ENCODE peak calls at places on chromosomes 7 and 10, in seven cellular contexts. F is neural progenitor cell, Z is MM.1S, E is adrenal gland, G is astrocyte, V is testis, M is lower lobe of right lung. K is an unnamed sample.

GRCh38 chr7:107687656-107688055 is 27.0 kb downstream of the SLC26A4 start:
- DNase-seq in G (peak; percentile 60), E (no peak), M (no peak), Z (no peak), V (no peak), F (no peak), K (no peak)

GRCh38 chr10:133439517-133440461 is 14.0 kb upstream of the SCART1 start:
- DNase-seq in G (no peak), Z (no peak), E (no peak), F (no peak), M (no peak), V (no peak), K (no peak)

GRCh38 chr10:15485684-15486316 is 114.7 kb upstream of the FAM171A1 start:
- DNase-seq in F (no peak), G (peak; percentile 23), E (peak; percentile 55), V (no peak), M (no peak), Z (no peak), K (no peak)

GRCh38 chr10:84335516-84335915 is 7.1 kb downstream of the CCSER2 start:
- DNase-seq in E (peak; percentile 25), F (no peak), G (no peak), Z (no peak), M (no peak), V (no peak), K (no peak)

GRCh38 chr7:74174606-74175082 is 488 bp downstream of the EIF4H start:
- DNase-seq in Z (peak; percentile 31), M (no peak), G (peak; percentile 61), V (peak; percentile 49), F (peak; percentile 75), E (peak; percentile 60), K (peak; percentile 55)

GRCh38 chr7:36137258-36137657 is 15.8 kb upstream of the EEPD1 start:
- DNase-seq in G (no peak), Z (no peak), V (no peak), F (no peak), M (no peak), E (no peak), K (no peak)

GRCh38 chr7:51665045-51665785 is 348.6 kb upstream of the COBL start:
- DNase-seq in G (no peak), M (no peak), V (no peak), Z (no peak), F (no peak), E (no peak), K (no peak)

GRCh38 chr10:80526742-80527141 is 11.0 kb upstream of the SH2D4B start:
- DNase-seq in G (no peak), M (no peak), V (no peak), E (no peak), F (no peak), Z (no peak), K (no peak)

GRCh38 chr7:2359610-2360009 is 5.0 kb downstream of the EIF3B start:
- DNase-seq in F (no peak), V (no peak), E (no peak), Z (no peak), G (no peak), M (no peak), K (no peak)

GRCh38 chr10:93413252-93413689 is 68.9 kb downstream of the MYOF start:
- DNase-seq in M (no peak), F (no peak), E (no peak), V (no peak), Z (no peak), G (no peak), K (no peak)

GRCh38 chr10:11742009-11742778 is at the start of gene ECHDC3:
- DNase-seq in F (peak; percentile 62), V (peak; percentile 72), E (peak; percentile 61), G (peak; percentile 26), Z (peak; percentile 24), M (peak; percentile 90), K (no peak)

GRCh38 chr10:60646966-60647796 is 131.1 kb upstream of the CDK1 start:
- DNase-seq in V (peak; percentile 57), G (peak; percentile 33), E (peak; percentile 33), M (no peak), F (peak; percentile 57), Z (peak; percentile 66), K (peak; percentile 74)

GRCh38 chr10:6020806-6021205 is 41.4 kb downstream of the IL2RA start:
- DNase-seq in Z (no peak), F (no peak), M (no peak), G (no peak), V (no peak), E (peak; percentile 43), K (no peak)

GRCh38 chr7:41481353-41481752 is 221.5 kb downstream of the INHBA start:
- DNase-seq in V (no peak), G (no peak), E (no peak), Z (no peak), F (no peak), M (no peak), K (no peak)

GRCh38 chr10:23412223-23412622 is 26.7 kb upstream of the OTUD1 start:
- DNase-seq in Z (no peak), V (no peak), M (no peak), E (peak; percentile 25), G (peak; percentile 9), F (no peak), K (no peak)

GRCh38 chr7:71303566-71303965 is 171.6 kb downstream of the GALNT17 start:
- DNase-seq in V (no peak), F (no peak), Z (no peak), E (peak; percentile 72), G (peak; percentile 92), M (no peak), K (no peak)

GRCh38 chr10:74825033-74825370 is 1.4 kb upstream of the KAT6B start:
- DNase-seq in Z (peak; percentile 35), M (peak; percentile 61), G (no peak), F (peak; percentile 67), E (peak; percentile 36), V (peak; percentile 49), K (peak; percentile 41)

GRCh38 chr7:18535811-18536413 is 40.4 kb downstream of the HDAC9 start:
- DNase-seq in E (no peak), F (no peak), G (no peak), M (no peak), V (no peak), Z (no peak), K (no peak)

GRCh38 chr7:38398725-38399321 is 125.4 kb upstream of the TARP start:
- DNase-seq in F (peak; percentile 74), E (peak; percentile 22), G (peak; percentile 20), V (peak; percentile 71), Z (peak; percentile 62), M (peak; percentile 73), K (peak; percentile 18)

GRCh38 chr7:5653661-5654060 is 127.8 kb downstream of the RNF216 start:
- DNase-seq in Z (no peak), V (no peak), F (no peak), E (no peak), G (no peak), M (no peak), K (no peak)
- H3K27ac ChIP-seq in Z (no peak overlapping the region), V (no peak overlapping the region), F (no peak overlapping the region), E (no peak overlapping the region), G (no peak overlapping the region), M (no peak overlapping the region), K (no peak overlapping the region)

GRCh38 chr10:21954690-21955089 is 48.8 kb downstream of the DNAJC1 start:
- DNase-seq in V (no peak), M (no peak), G (no peak), F (no peak), E (no peak), Z (no peak), K (no peak)

GRCh38 chr10:21953585-21954057 is 49.9 kb downstream of the DNAJC1 start:
- DNase-seq in E (no peak), F (peak; percentile 59), M (no peak), V (no peak), G (peak; percentile 47), Z (peak; percentile 55), K (peak; percentile 49)

GRCh38 chr10:21950566-21950965 is 53.0 kb downstream of the DNAJC1 start:
- DNase-seq in M (no peak), Z (no peak), G (peak; percentile 44), V (no peak), E (no peak), F (no peak), K (no peak)

GRCh38 chr10:21959998-21960397 is 43.5 kb downstream of the DNAJC1 start:
- DNase-seq in E (no peak), M (no peak), F (no peak), Z (no peak), V (no peak), G (no peak), K (no peak)

DNA sequence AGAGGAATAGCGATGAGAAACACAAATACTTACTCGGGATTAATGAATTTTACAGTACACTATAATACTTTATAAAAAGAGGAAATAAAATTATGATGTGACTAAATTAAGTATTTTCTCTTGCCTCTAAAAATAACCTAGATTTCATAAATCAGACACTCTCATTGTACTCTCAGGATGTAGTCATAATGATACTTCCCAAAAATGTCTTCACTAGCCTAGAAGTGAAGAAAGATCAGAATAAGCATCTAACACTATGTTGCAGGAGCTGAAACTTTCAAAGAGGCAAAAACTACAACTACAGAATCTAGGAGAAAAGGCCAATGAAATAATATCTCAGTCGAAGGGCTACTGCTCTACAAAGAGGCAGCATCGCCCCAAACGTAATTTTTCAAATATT is 49.4 kb downstream of the DNAJC1 start:
- DNase-seq in E (no peak), F (no peak), V (no peak), Z (no peak), G (no peak), M (no peak), K (no peak)
- H3K4me3 ChIP-seq in E (no peak overlapping the region), F (no peak overlapping the region), V (no peak overlapping the region), Z (no peak overlapping the region), G (no peak overlapping the region), M (no peak overlapping the region), K (no peak overlapping the region)

GRCh38 chr10:70410608-70411007 is 6.7 kb downstream of the EIF4EBP2 start:
- DNase-seq in V (no peak), Z (no peak), G (no peak), F (no peak), M (no peak), E (no peak), K (no peak)

GRCh38 chr10:70404906-70405824 is 1.2 kb downstream of the EIF4EBP2 start:
- DNase-seq in E (peak; percentile 92), G (peak; percentile 97), M (peak; percentile 82), V (peak; percentile 92), Z (peak; percentile 61), F (peak; percentile 63), K (peak; percentile 44)

GRCh38 chr10:70412356-70412755 is 8.4 kb downstream of the EIF4EBP2 start:
- DNase-seq in M (no peak), Z (no peak), F (no peak), G (no peak), E (no peak), V (no peak), K (no peak)

GRCh38 chr10:70404036-70404905 is at the start of gene EIF4EBP2:
- DNase-seq in E (peak; percentile 97), Z (peak; percentile 92), M (peak; percentile 97), F (peak; percentile 97), G (peak; percentile 84), V (peak; percentile 99), K (peak; percentile 94)

GRCh38 chr10:70409772-70410171 is 5.8 kb downstream of the EIF4EBP2 start:
- DNase-seq in G (no peak), E (no peak), Z (no peak), M (no peak), F (no peak), V (no peak), K (no peak)
- H3K27ac ChIP-seq in G (no peak overlapping the region), E (peak overlapping the region; percentile 9), Z (no peak overlapping the region), M (no peak overlapping the region), F (peak overlapping the region; percentile 40), V (no peak overlapping the region), K (no peak overlapping the region)

DNA sequence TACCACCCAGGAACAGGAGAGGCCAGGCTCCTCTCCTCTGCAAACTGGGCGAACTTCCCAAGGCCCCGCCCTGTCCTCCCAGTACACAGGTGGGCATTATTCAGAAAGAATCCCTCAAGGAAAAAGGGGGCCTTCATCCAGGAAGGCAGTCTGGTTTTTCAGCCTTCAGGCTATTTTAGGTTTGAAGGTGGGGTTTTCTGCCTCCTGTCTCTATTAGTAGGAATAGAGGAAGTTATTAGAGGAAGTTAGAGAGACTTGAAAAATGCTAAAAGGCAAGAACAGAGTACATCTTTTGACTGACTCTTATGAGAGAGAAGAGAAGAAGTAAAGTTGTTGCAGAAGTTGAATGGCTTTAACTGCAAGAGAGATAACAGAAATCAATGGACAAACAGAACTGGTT is 250.9 kb upstream of the SORCS1 start:
- DNase-seq in F (no peak), E (no peak), V (no peak), M (no peak), G (no peak), Z (no peak), K (no peak)
- H3K4me3 ChIP-seq in F (no peak overlapping the region), E (no peak overlapping the region), V (no peak overlapping the region), M (no peak overlapping the region), G (no peak overlapping the region), Z (no peak overlapping the region), K (no peak overlapping the region)

K was measured in SJCRH30.